ENCODE peak calls at places on chromosome 11, in seven cellular contexts. B, M, F, P, D, E and S are unnamed samples.

GRCh38 chr11:2742611-2743426 is 43.0 kb upstream of the KCNQ1OT1 start:
- DNase-seq in B (no peak), M (no peak), F (no peak), P (no peak), D (no peak), E (no peak), S (no peak)

GRCh38 chr11:206002-206384 is 1.2 kb downstream of the BET1L start:
- DNase-seq in B (no peak), M (no peak), F (no peak), P (no peak), D (no peak), E (no peak), S (no peak)

GRCh38 chr11:110379261-110379660 is 50.5 kb upstream of the FDX1 start:
- DNase-seq in B (no peak), M (no peak), F (no peak), P (no peak), D (no peak), E (no peak), S (no peak)

GRCh38 chr11:58921778-58922390 is 17.4 kb upstream of the GLYATL1 start:
- DNase-seq in B (no peak), M (no peak), F (no peak), P (no peak), D (no peak), E (no peak), S (no peak)

GRCh38 chr11:123351375-123351774 is 78.7 kb upstream of the GRAMD1B start:
- DNase-seq in B (no peak), M (peak), F (no peak), P (no peak), D (peak), E (no peak), S (no peak)

GRCh38 chr11:11082651-11083050 is 224.8 kb upstream of the ZBED5 start:
- DNase-seq in B (no peak), M (no peak), F (no peak), P (no peak), D (no peak), E (no peak), S (no peak)

GRCh38 chr11:120182790-120183491 is 27.9 kb upstream of the OAF start:
- DNase-seq in B (no peak), M (peak), F (peak), P (no peak), D (peak), E (no peak), S (no peak)

GRCh38 chr11:15127341-15127740 is 12.6 kb downstream of the INSC start:
- DNase-seq in B (no peak), M (no peak), F (no peak), P (no peak), D (no peak), E (no peak), S (no peak)

GRCh38 chr11:62545437-62546243 is 966 bp downstream of the AHNAK start:
- DNase-seq in B (no peak), M (peak), F (peak), P (no peak), D (peak), E (no peak), S (peak)

GRCh38 chr11:70677232-70677916 is 279.0 kb downstream of the CTTN start:
- DNase-seq in B (no peak), M (no peak), F (no peak), P (no peak), D (no peak), E (no peak), S (no peak)

GRCh38 chr11:56183459-56183858 is 7.0 kb downstream of the OR5J2 start:
- DNase-seq in B (no peak), M (no peak), F (no peak), P (no peak), D (no peak), E (no peak), S (no peak)

GRCh38 chr11:3827434-3828186 is 13.1 kb downstream of the RHOG start:
- DNase-seq in B (no peak), M (no peak), F (no peak), P (no peak), D (no peak), E (no peak), S (no peak)

GRCh38 chr11:65410936-65411680 is 11.5 kb upstream of the NEAT1 start:
- DNase-seq in B (no peak), M (peak), F (no peak), P (no peak), D (no peak), E (no peak), S (no peak)

GRCh38 chr11:95803973-95804372 is 13.7 kb downstream of the CEP57 start:
- DNase-seq in B (no peak), M (no peak), F (no peak), P (no peak), D (no peak), E (no peak), S (no peak)

GRCh38 chr11:70468256-70469230 is 70.2 kb downstream of the CTTN start:
- DNase-seq in B (no peak), M (peak), F (no peak), P (no peak), D (no peak), E (no peak), S (no peak)

GRCh38 chr11:36774603-36775002 is 176.6 kb upstream of the RAG2 start:
- DNase-seq in B (no peak), M (no peak), F (no peak), P (no peak), D (no peak), E (no peak), S (no peak)

GRCh38 chr11:75626692-75627536 is 41.9 kb downstream of the MAP6 start:
- DNase-seq in B (no peak), M (no peak), F (no peak), P (no peak), D (no peak), E (no peak), S (no peak)

GRCh38 chr11:70603756-70604211 is 205.5 kb downstream of the CTTN start:
- DNase-seq in B (no peak), M (no peak), F (no peak), P (no peak), D (no peak), E (no peak), S (no peak)

GRCh38 chr11:34602245-34602644 is 18.6 kb upstream of the EHF start:
- DNase-seq in B (no peak), M (no peak), F (no peak), P (no peak), D (no peak), E (no peak), S (peak)

GRCh38 chr11:26901162-26901561 is 92.8 kb upstream of the FIBIN start:
- DNase-seq in B (no peak), M (no peak), F (no peak), P (no peak), D (no peak), E (no peak), S (no peak)